ENCODE peak calls at places on chromosome 1, in five cellular contexts. V is activated T-cell treated with anti-CD3 and anti-CD28 coated beads for 24 hours; C is effector memory CD8-positive, alpha-beta T cell; A is activated CD4-positive, alpha-beta T cell treated with anti-CD3 and anti-CD28 coated beads, Interleukin-2, amount 10 ng/mL, durations not matched to agents 7 days and 5 days; U is Right ventricle myocardium superior. L is an unnamed sample.

GRCh38 chr1:165845992-165846748 is 18.8 kb downstream of the UCK2 start:
- DNase-seq in V (no peak), C (no peak), A (peak; percentile 30), U (no peak), L (no peak)

GRCh38 chr1:53326598-53327182 is 1.2 kb downstream of the LRP8 start:
- DNase-seq in V (peak; percentile 13), C (no peak), A (no peak), U (peak; percentile 57), L (no peak)

GRCh38 chr1:188295157-188295556 is 1466.4 kb downstream of the PLA2G4A start:
- DNase-seq in V (no peak), C (no peak), A (no peak), U (no peak), L (no peak)

GRCh38 chr1:168031627-168032026 is 94.8 kb upstream of the MPC2 start:
- DNase-seq in V (no peak), C (no peak), A (no peak), U (no peak), L (no peak)

GRCh38 chr1:61588736-61589381 is 136.1 kb downstream of the TM2D1 start:
- DNase-seq in V (peak; percentile 46), C (peak; percentile 11), A (peak; percentile 73), U (peak; percentile 48), L (peak; percentile 34)

GRCh38 chr1:84269286-84269685 is 32.2 kb upstream of the SAMD13 start:
- DNase-seq in V (no peak), C (no peak), A (no peak), U (no peak), L (no peak)

GRCh38 chr1:235161685-235162327 is 756 bp upstream of the RBM34 start:
- DNase-seq in V (no peak), C (no peak), A (no peak), U (no peak), L (no peak)

GRCh38 chr1:43554444-43554992 is 23.8 kb downstream of the PTPRF start:
- DNase-seq in V (no peak), C (no peak), A (peak; percentile 61), U (no peak), L (no peak)

GRCh38 chr1:83670891-83671565 is 327.9 kb downstream of the TTLL7 start:
- DNase-seq in V (no peak), C (no peak), A (no peak), U (no peak), L (no peak)

GRCh38 chr1:28249013-28249870 is 10.1 kb upstream of the SESN2 start:
- DNase-seq in V (no peak), C (no peak), A (no peak), U (peak; percentile 81), L (peak; percentile 65)

GRCh38 chr1:150065184-150065871 is 2.2 kb upstream of the VPS45 start:
- DNase-seq in V (no peak), C (no peak), A (no peak), U (no peak), L (no peak)

GRCh38 chr1:36108314-36108713 is 16.7 kb downstream of the COL8A2 start:
- DNase-seq in V (no peak), C (no peak), A (no peak), U (no peak), L (no peak)

GRCh38 chr1:180507826-180508724 is 5.7 kb upstream of the ACBD6 start:
- DNase-seq in V (no peak), C (no peak), A (peak; percentile 23), U (no peak), L (no peak)

GRCh38 chr1:94125551-94126514 is 4.9 kb upstream of the ABCA4 start:
- DNase-seq in V (no peak), C (no peak), A (no peak), U (no peak), L (no peak)